ENCODE peak calls at places on chromosome 7, in seven cellular contexts. X, V, O, T, P, B and K are unnamed samples.

GRCh38 chr7:305410-306151 is 15.6 kb downstream of the FOXL3 start:
- DNase-seq in O (no peak), P (no peak), B (no peak), T (no peak), X (no peak), V (no peak), K (no peak)

GRCh38 chr7:36607206-36607515 is 117.1 kb downstream of the AOAH start:
- DNase-seq in X (no peak), B (no peak), V (no peak), P (no peak), T (no peak), O (no peak), K (no peak)

GRCh38 chr7:5351508-5352265 is 68.9 kb downstream of the SLC29A4 start:
- DNase-seq in V (peak), P (no peak), T (no peak), B (no peak), O (no peak), X (no peak), K (no peak)

GRCh38 chr7:28748934-28749584 is 209.1 kb downstream of the TRIL start:
- DNase-seq in V (peak), O (peak), P (peak), B (peak), X (no peak), T (no peak), K (no peak)

GRCh38 chr7:90625562-90625961 is 29.4 kb downstream of the CDK14 start:
- DNase-seq in X (no peak), V (peak), P (peak), T (peak), O (no peak), B (peak), K (peak)

GRCh38 chr7:20241491-20242261 is 24.5 kb upstream of the MACC1 start:
- DNase-seq in O (peak), B (no peak), T (no peak), V (peak), X (no peak), P (no peak), K (no peak)

GRCh38 chr7:105896407-105896842 is 20.0 kb upstream of the ATXN7L1 start:
- DNase-seq in O (no peak), V (no peak), B (no peak), X (no peak), T (no peak), P (no peak), K (no peak)

GRCh38 chr7:137879357-137880158 is 32.8 kb upstream of the DGKI start:
- DNase-seq in T (peak), X (peak), V (peak), O (no peak), P (peak), B (no peak), K (no peak)

GRCh38 chr7:55473935-55474334 is 98.4 kb downstream of the VOPP1 start:
- DNase-seq in P (no peak), O (no peak), T (no peak), B (no peak), X (no peak), V (no peak), K (no peak)

GRCh38 chr7:101816499-101817030 is 861 bp upstream of the CUX1 start:
- DNase-seq in V (peak), O (peak), B (peak), X (no peak), T (no peak), P (peak), K (no peak)

GRCh38 chr7:45082831-45083331 is 5.9 kb downstream of the NACAD start:
- DNase-seq in T (no peak), V (no peak), B (no peak), O (peak), P (no peak), X (no peak), K (no peak)
- H2BK120ac ChIP-seq in T (no peak), V (no peak), B (no peak), O (no peak), P (no peak), X (no peak), K (no peak)

GRCh38 chr7:141264511-141264910 is 190.6 kb downstream of the TMEM178B start:
- DNase-seq in T (no peak), V (no peak), P (no peak), B (no peak), O (no peak), X (no peak), K (no peak)
- H2BK120ac ChIP-seq in T (no peak), V (no peak), P (no peak), B (no peak), O (no peak), X (no peak), K (no peak)

GRCh38 chr7:135684134-135684533 is 21.8 kb downstream of the STMP1 start:
- DNase-seq in O (no peak), T (no peak), X (no peak), B (peak), P (peak), V (peak), K (no peak)
- H2BK120ac ChIP-seq in O (peak), T (no peak), X (no peak), B (no peak), P (no peak), V (peak), K (no peak)

DNA sequence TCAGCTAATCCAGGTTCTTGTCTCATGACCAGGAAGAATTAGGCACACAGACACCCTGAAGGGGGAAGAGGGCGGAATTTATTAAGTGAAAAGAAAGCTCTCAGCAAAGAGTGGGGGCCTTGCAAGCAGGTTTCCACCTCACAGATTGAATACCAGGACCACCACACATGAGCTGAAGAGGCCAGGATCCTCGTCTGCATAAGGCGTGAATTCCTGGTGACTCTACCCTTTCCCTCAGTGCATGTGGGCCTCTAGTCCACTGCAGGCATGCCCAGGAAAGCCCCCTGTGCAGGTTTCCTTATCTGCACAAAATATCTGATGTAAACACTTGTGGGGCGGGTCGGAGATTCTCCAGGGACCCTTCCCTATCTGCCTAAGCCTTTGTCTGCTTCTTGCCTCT is 782.1 kb upstream of the LRRN3 start:
- DNase-seq in P (peak), T (no peak), O (no peak), B (no peak), V (no peak), X (no peak), K (no peak)
- H2BK120ac ChIP-seq in P (no peak), T (no peak), O (no peak), B (peak), V (peak), X (no peak), K (no peak)